ENCODE peak calls at places on chromosomes 7 and 10, in six cellular contexts. O is activated T-helper 2 cell treated with anti-CD3 and anti-CD28 coated beads, Interferon-gamma antibody, Interleukin-2, Interleukin-4, amounts not matched to agents 10 μg/mL and 5 μg/mL and 100 μg/mL, durations not matched to agents 14 hours and 24 hours and 36 hours; L is Calu3; V is cerebellar cortex; Z is cardiac muscle cell; M is naive thymus-derived CD8-positive, alpha-beta T cell. Y is an unnamed sample.

GRCh38 chr7:143345428-143345900 is 17.0 kb downstream of the FAM131B start:
- DNase-seq in M (peak; percentile 55), Z (peak; percentile 72), O (peak; percentile 55), L (peak; percentile 76), V (no peak), Y (peak; percentile 9)

GRCh38 chr10:132133005-132133404 is 53.7 kb upstream of the DPYSL4 start:
- DNase-seq in L (no peak), V (peak; percentile 88), M (no peak), O (no peak), Z (no peak), Y (no peak)

GRCh38 chr10:81116201-81116600 is 578.5 kb downstream of the SH2D4B start:
- DNase-seq in L (peak; percentile 10), Z (no peak), V (no peak), O (no peak), M (no peak), Y (no peak)

GRCh38 chr7:24216576-24217116 is 67.3 kb upstream of the NPY start:
- DNase-seq in O (no peak), L (no peak), M (no peak), Z (peak; percentile 40), V (no peak), Y (no peak)

GRCh38 chr10:122475581-122475980 is 14.2 kb downstream of the HTRA1 start:
- DNase-seq in M (no peak), O (no peak), Z (peak; percentile 53), V (no peak), L (no peak), Y (no peak)

GRCh38 chr10:79084012-79084971 is 15.5 kb downstream of the ZMIZ1 start:
- DNase-seq in O (no peak), Z (no peak), V (no peak), M (peak; percentile 16), L (peak; percentile 91), Y (peak; percentile 41)

GRCh38 chr10:110600487-110601101 is 33.1 kb downstream of the SMC3 start:
- DNase-seq in Z (peak; percentile 70), O (no peak), M (peak; percentile 16), L (peak; percentile 46), V (peak; percentile 72), Y (peak; percentile 32)

GRCh38 chr7:105664816-105665525 is 83.7 kb upstream of the EFCAB10 start:
- DNase-seq in O (no peak), Z (no peak), V (no peak), M (no peak), L (peak; percentile 69), Y (no peak)

GRCh38 chr7:5420841-5421625 is 2.6 kb downstream of the TNRC18 start:
- DNase-seq in M (no peak), L (peak; percentile 47), Z (peak; percentile 27), V (no peak), O (no peak), Y (peak; percentile 25)

GRCh38 chr10:132489053-132489703 is 48.4 kb upstream of the INPP5A start:
- DNase-seq in M (no peak), Z (no peak), O (no peak), V (no peak), L (no peak), Y (no peak)

GRCh38 chr10:112791447-112791846 is 158.6 kb upstream of the TCF7L2 start:
- DNase-seq in M (no peak), L (no peak), V (no peak), O (no peak), Z (no peak), Y (no peak)

GRCh38 chr7:158013085-158013668 is 574.4 kb downstream of the PTPRN2 start:
- DNase-seq in M (no peak), V (peak; percentile 14), O (no peak), L (no peak), Z (no peak), Y (no peak)

GRCh38 chr7:95092332-95092731 is 184.9 kb downstream of the PPP1R9A start:
- DNase-seq in L (no peak), Z (no peak), O (no peak), V (peak; percentile 30), M (no peak), Y (no peak)

GRCh38 chr10:1151071-1152033 is 95.2 kb downstream of the WDR37 start:
- DNase-seq in V (no peak), Z (no peak), M (no peak), L (peak; percentile 15), O (no peak), Y (no peak)

GRCh38 chr7:100406767-100407166 is 21.7 kb downstream of the ZCWPW1 start:
- DNase-seq in Z (no peak), V (no peak), L (no peak), M (no peak), O (no peak), Y (no peak)

GRCh38 chr7:86914468-86915054 is 144.9 kb downstream of the ELAPOR2 start:
- DNase-seq in O (no peak), Z (peak; percentile 32), M (no peak), V (peak; percentile 28), L (peak; percentile 2), Y (no peak)

GRCh38 chr7:105015631-105015965 is 1.6 kb downstream of the KMT2E start:
- DNase-seq in M (peak; percentile 21), L (no peak), O (no peak), Z (peak; percentile 58), V (peak; percentile 51), Y (no peak)

GRCh38 chr7:128236924-128237586 is 4.0 kb upstream of the LEP start:
- DNase-seq in L (peak; percentile 44), O (peak; percentile 20), M (no peak), Z (no peak), V (no peak), Y (no peak)

GRCh38 chr7:157576415-157576814 is 239.6 kb downstream of the DNAJB6 start:
- DNase-seq in Z (no peak), V (no peak), O (peak; percentile 48), M (peak; percentile 79), L (no peak), Y (peak; percentile 55)

GRCh38 chr7:7438851-7439250 is 96.8 kb downstream of the COL28A1 start:
- DNase-seq in Z (no peak), V (no peak), L (no peak), O (no peak), M (no peak), Y (no peak)

GRCh38 chr7:47967708-47968107 is 11.7 kb downstream of the HUS1 start:
- DNase-seq in L (no peak), O (no peak), V (no peak), Z (no peak), M (no peak), Y (no peak)

GRCh38 chr10:72564596-72564995 is 61.3 kb downstream of the MICU1 start:
- DNase-seq in O (no peak), Z (no peak), M (no peak), L (no peak), V (no peak), Y (no peak)

GRCh38 chr7:99644436-99644835 is 27.7 kb downstream of the ZSCAN25 start:
- DNase-seq in Z (no peak), O (no peak), M (no peak), L (no peak), V (no peak), Y (no peak)

GRCh38 chr7:51187941-51188340 is 128.7 kb downstream of the COBL start:
- DNase-seq in O (no peak), V (peak; percentile 81), L (no peak), M (no peak), Z (peak; percentile 72), Y (no peak)

GRCh38 chr10:119812684-119813083 is 60.0 kb downstream of the MCMBP start:
- DNase-seq in O (no peak), V (no peak), M (no peak), Z (no peak), L (no peak), Y (no peak)

GRCh38 chr7:19957664-19958063 is 184.2 kb upstream of the TMEM196 start:
- DNase-seq in O (no peak), L (no peak), V (no peak), Z (no peak), M (no peak), Y (no peak)

Y was measured in naive B cell.